ENCODE peak calls at places on chromosomes 13 and 19, in five cellular contexts. B, C, G, P and N are unnamed samples.
A peak's percentile ranks its signal among the peaks of the same experiment; 100 is the strongest.

GRCh38 chr13:76329004-76329403 is 557.2 kb downstream of the KCTD12 start:
- DNase-seq in G (no peak), C (no peak), B (no peak), P (no peak), N (no peak)

GRCh38 chr13:49370390-49370789 is 73.5 kb downstream of the CAB39L start:
- DNase-seq in C (no peak), G (no peak), P (no peak), B (no peak), N (no peak)

GRCh38 chr13:99969368-99969933 is 2.1 kb downstream of the ZIC5 start:
- DNase-seq in G (no peak), P (peak; percentile 15), B (no peak), C (no peak), N (no peak)

GRCh38 chr19:8366961-8367326 is 3.0 kb downstream of the ANGPTL4 start:
- DNase-seq in B (no peak), P (no peak), C (no peak), G (no peak), N (no peak)

GRCh38 chr13:76830805-76831204 is 55.4 kb downstream of the KCTD12 start:
- DNase-seq in G (no peak), B (no peak), P (no peak), C (no peak), N (no peak)

GRCh38 chr19:36115453-36116343 is at the start of gene TBCB:
- DNase-seq in C (peak; percentile 73), B (no peak), P (peak; percentile 93), G (peak; percentile 83), N (no peak)

GRCh38 chr13:53023246-53023645 is 5.4 kb upstream of the OLFM4 start:
- DNase-seq in B (no peak), G (no peak), C (no peak), P (no peak), N (no peak)

GRCh38 chr13:24152292-24153214 is 8.0 kb upstream of the SPATA13 start:
- DNase-seq in P (no peak), C (no peak), G (no peak), B (no peak), N (no peak)